ENCODE peak calls at places on chromosomes 16 and 17, in six cellular contexts. One of them, this sample, is unnamed.

GRCh38 chr16:61295311-61295710 is 740.9 kb downstream of the CDH8 start:
- DNase-seq in C1 segment of cervical spinal cord: no peak
- DNase-seq in HS-27A: peak
- DNase-seq in AG04450: no peak
- DNase-seq in stimulated activated CD8-positive, alpha-beta memory T cell treated with anti-CD3 and anti-CD28 coated beads, Interleukin-7, amount 100 ng/mL, for 24 hours: no peak
- DNase-seq in tibial nerve: no peak
- DNase-seq in this sample: no peak

GRCh38 chr16:10678655-10679054 is 16.1 kb downstream of the TEKT5 start:
- DNase-seq in C1 segment of cervical spinal cord: no peak
- DNase-seq in HS-27A: no peak
- DNase-seq in AG04450: no peak
- DNase-seq in stimulated activated CD8-positive, alpha-beta memory T cell treated with anti-CD3 and anti-CD28 coated beads, Interleukin-7, amount 100 ng/mL, for 24 hours: no peak
- DNase-seq in tibial nerve: no peak
- DNase-seq in this sample: no peak

GRCh38 chr16:85056211-85056748 is 28.7 kb downstream of the KIAA0513 start:
- DNase-seq in C1 segment of cervical spinal cord: no peak
- DNase-seq in HS-27A: no peak
- DNase-seq in AG04450: no peak
- DNase-seq in stimulated activated CD8-positive, alpha-beta memory T cell treated with anti-CD3 and anti-CD28 coated beads, Interleukin-7, amount 100 ng/mL, for 24 hours: no peak
- DNase-seq in tibial nerve: no peak
- DNase-seq in this sample: peak

GRCh38 chr17:75077072-75077489 is 10.7 kb upstream of the SLC16A5 start:
- DNase-seq in C1 segment of cervical spinal cord: no peak
- DNase-seq in HS-27A: no peak
- DNase-seq in AG04450: no peak
- DNase-seq in stimulated activated CD8-positive, alpha-beta memory T cell treated with anti-CD3 and anti-CD28 coated beads, Interleukin-7, amount 100 ng/mL, for 24 hours: no peak
- DNase-seq in tibial nerve: no peak
- DNase-seq in this sample: no peak

GRCh38 chr16:89383095-89384003 is 107.0 kb downstream of the ANKRD11 start:
- DNase-seq in C1 segment of cervical spinal cord: no peak
- DNase-seq in HS-27A: no peak
- DNase-seq in AG04450: no peak
- DNase-seq in stimulated activated CD8-positive, alpha-beta memory T cell treated with anti-CD3 and anti-CD28 coated beads, Interleukin-7, amount 100 ng/mL, for 24 hours: no peak
- DNase-seq in tibial nerve: no peak
- DNase-seq in this sample: peak

GRCh38 chr17:77534137-77534536 is 393.4 kb downstream of the SEC14L1 start:
- DNase-seq in C1 segment of cervical spinal cord: no peak
- DNase-seq in HS-27A: no peak
- DNase-seq in AG04450: no peak
- DNase-seq in stimulated activated CD8-positive, alpha-beta memory T cell treated with anti-CD3 and anti-CD28 coated beads, Interleukin-7, amount 100 ng/mL, for 24 hours: no peak
- DNase-seq in tibial nerve: no peak
- DNase-seq in this sample: no peak

GRCh38 chr17:69012895-69013805 is 47.6 kb downstream of the ABCA9 start:
- DNase-seq in C1 segment of cervical spinal cord: no peak
- DNase-seq in HS-27A: no peak
- DNase-seq in AG04450: no peak
- DNase-seq in stimulated activated CD8-positive, alpha-beta memory T cell treated with anti-CD3 and anti-CD28 coated beads, Interleukin-7, amount 100 ng/mL, for 24 hours: no peak
- DNase-seq in tibial nerve: no peak
- DNase-seq in this sample: no peak

GRCh38 chr17:32551186-32551955 is 64.6 kb downstream of the CDK5R1 start:
- DNase-seq in C1 segment of cervical spinal cord: no peak
- DNase-seq in HS-27A: no peak
- DNase-seq in AG04450: no peak
- DNase-seq in stimulated activated CD8-positive, alpha-beta memory T cell treated with anti-CD3 and anti-CD28 coated beads, Interleukin-7, amount 100 ng/mL, for 24 hours: no peak
- DNase-seq in tibial nerve: no peak
- DNase-seq in this sample: no peak

GRCh38 chr16:1080801-1081733 is 8.5 kb downstream of the SSTR5 start:
- DNase-seq in C1 segment of cervical spinal cord: no peak
- DNase-seq in HS-27A: no peak
- DNase-seq in AG04450: no peak
- DNase-seq in stimulated activated CD8-positive, alpha-beta memory T cell treated with anti-CD3 and anti-CD28 coated beads, Interleukin-7, amount 100 ng/mL, for 24 hours: no peak
- DNase-seq in tibial nerve: no peak
- DNase-seq in this sample: no peak

GRCh38 chr17:7083592-7083991 is 3.5 kb upstream of the CLEC10A start:
- DNase-seq in C1 segment of cervical spinal cord: no peak
- DNase-seq in HS-27A: no peak
- DNase-seq in AG04450: no peak
- DNase-seq in stimulated activated CD8-positive, alpha-beta memory T cell treated with anti-CD3 and anti-CD28 coated beads, Interleukin-7, amount 100 ng/mL, for 24 hours: no peak
- DNase-seq in tibial nerve: no peak
- DNase-seq in this sample: no peak

GRCh38 chr16:23213831-23214230 is 31.3 kb downstream of the SCNN1G start:
- DNase-seq in C1 segment of cervical spinal cord: no peak
- DNase-seq in HS-27A: no peak
- DNase-seq in AG04450: no peak
- DNase-seq in stimulated activated CD8-positive, alpha-beta memory T cell treated with anti-CD3 and anti-CD28 coated beads, Interleukin-7, amount 100 ng/mL, for 24 hours: no peak
- DNase-seq in tibial nerve: no peak
- DNase-seq in this sample: no peak

GRCh38 chr16:74752258-74752657 is 22.4 kb downstream of the FA2H start:
- DNase-seq in C1 segment of cervical spinal cord: no peak
- DNase-seq in HS-27A: no peak
- DNase-seq in AG04450: no peak
- DNase-seq in stimulated activated CD8-positive, alpha-beta memory T cell treated with anti-CD3 and anti-CD28 coated beads, Interleukin-7, amount 100 ng/mL, for 24 hours: no peak
- DNase-seq in tibial nerve: no peak
- DNase-seq in this sample: no peak

GRCh38 chr16:62256406-62256805 is 220.2 kb upstream of the CDH8 start:
- DNase-seq in C1 segment of cervical spinal cord: no peak
- DNase-seq in HS-27A: no peak
- DNase-seq in AG04450: no peak
- DNase-seq in stimulated activated CD8-positive, alpha-beta memory T cell treated with anti-CD3 and anti-CD28 coated beads, Interleukin-7, amount 100 ng/mL, for 24 hours: no peak
- DNase-seq in tibial nerve: no peak
- DNase-seq in this sample: no peak

GRCh38 chr17:79034931-79035485 is 11.0 kb downstream of the C1QTNF1 start:
- DNase-seq in C1 segment of cervical spinal cord: no peak
- DNase-seq in HS-27A: no peak
- DNase-seq in AG04450: no peak
- DNase-seq in stimulated activated CD8-positive, alpha-beta memory T cell treated with anti-CD3 and anti-CD28 coated beads, Interleukin-7, amount 100 ng/mL, for 24 hours: no peak
- DNase-seq in tibial nerve: no peak
- DNase-seq in this sample: no peak

GRCh38 chr16:85004587-85005205 is 6.6 kb downstream of the ZDHHC7 start:
- DNase-seq in C1 segment of cervical spinal cord: no peak
- DNase-seq in HS-27A: peak
- DNase-seq in AG04450: peak
- DNase-seq in stimulated activated CD8-positive, alpha-beta memory T cell treated with anti-CD3 and anti-CD28 coated beads, Interleukin-7, amount 100 ng/mL, for 24 hours: no peak
- DNase-seq in tibial nerve: no peak
- DNase-seq in this sample: no peak

GRCh38 chr16:22787456-22788189 is 26.3 kb upstream of the HS3ST2 start:
- DNase-seq in C1 segment of cervical spinal cord: no peak
- DNase-seq in HS-27A: peak
- DNase-seq in AG04450: no peak
- DNase-seq in stimulated activated CD8-positive, alpha-beta memory T cell treated with anti-CD3 and anti-CD28 coated beads, Interleukin-7, amount 100 ng/mL, for 24 hours: no peak
- DNase-seq in tibial nerve: no peak
- DNase-seq in this sample: no peak

GRCh38 chr16:17076818-17077498 is 393.8 kb downstream of the XYLT1 start:
- DNase-seq in C1 segment of cervical spinal cord: no peak
- DNase-seq in HS-27A: no peak
- DNase-seq in AG04450: no peak
- DNase-seq in stimulated activated CD8-positive, alpha-beta memory T cell treated with anti-CD3 and anti-CD28 coated beads, Interleukin-7, amount 100 ng/mL, for 24 hours: no peak
- DNase-seq in tibial nerve: no peak
- DNase-seq in this sample: no peak